ENCODE peak calls at places on chromosomes 5 and 9, in seven cellular contexts. Q is Kasumi-1, R is HTR-8/SVneo, A is psoas muscle, M is ovary, C is RPMI8226, B is keratinocyte. G is an unnamed sample.

GRCh38 chr9:112858625-112859147 is 32.0 kb downstream of the SLC46A2 start:
- DNase-seq in A (no peak), B (no peak), C (peak), Q (peak), R (no peak), M (no peak), G (no peak)

GRCh38 chr9:129111762-129112151 is 542 bp downstream of the PTPA start:
- DNase-seq in R (peak), C (peak), B (no peak), Q (peak), M (no peak), A (no peak), G (no peak)

GRCh38 chr9:96067004-96067403 is 191.5 kb downstream of the ERCC6L2 start:
- DNase-seq in C (no peak), M (no peak), R (no peak), B (no peak), Q (no peak), A (no peak), G (no peak)

GRCh38 chr5:106454651-106455415 is 1215.9 kb downstream of the EFNA5 start:
- DNase-seq in A (no peak), Q (peak), B (peak), M (no peak), R (no peak), C (peak), G (peak)

GRCh38 chr5:177003649-177004048 is 2.9 kb downstream of the UIMC1 start:
- DNase-seq in Q (no peak), C (no peak), A (no peak), B (no peak), M (no peak), R (no peak), G (no peak)

GRCh38 chr5:109630109-109630508 is 59.6 kb upstream of the MAN2A1 start:
- DNase-seq in Q (no peak), B (no peak), R (no peak), M (no peak), C (no peak), A (no peak), G (no peak)

GRCh38 chr9:8718121-8718725 is 918.6 kb upstream of the DMAC1 start:
- DNase-seq in B (no peak), M (no peak), A (no peak), C (no peak), Q (no peak), R (no peak), G (no peak)

GRCh38 chr9:81526587-81526986 is 162.8 kb downstream of the TLE1 start:
- DNase-seq in C (no peak), B (no peak), M (no peak), Q (no peak), R (no peak), A (no peak), G (no peak)